ENCODE peak calls at places on chromosome 14, in five cellular contexts. One of them, this sample, is unnamed.

GRCh38 chr14:23882884-23883283 is 70.7 kb upstream of the DHRS4 start:
- DNase-seq in endothelial cell: no peak
- DNase-seq in NCI-H345: no peak
- DNase-seq in activated gamma-delta T cell treated with anti-CD3 and anti-CD28 coated beads, Interleukin-2, amount 50 U/mL, for 16 hours: no peak
- DNase-seq in left cardiac atrium: no peak
- DNase-seq in this sample: no peak

GRCh38 chr14:24058951-24059475 is 7.2 kb downstream of the CARMIL3 start:
- DNase-seq in endothelial cell: no peak
- DNase-seq in NCI-H345: no peak
- DNase-seq in activated gamma-delta T cell treated with anti-CD3 and anti-CD28 coated beads, Interleukin-2, amount 50 U/mL, for 16 hours: no peak
- DNase-seq in left cardiac atrium: no peak
- DNase-seq in this sample: no peak

GRCh38 chr14:58272589-58273372 is 25.6 kb upstream of the ARID4A start:
- DNase-seq in endothelial cell: no peak
- DNase-seq in NCI-H345: no peak
- DNase-seq in activated gamma-delta T cell treated with anti-CD3 and anti-CD28 coated beads, Interleukin-2, amount 50 U/mL, for 16 hours: no peak
- DNase-seq in left cardiac atrium: no peak
- DNase-seq in this sample: peak

GRCh38 chr14:52913271-52913670 is 37.6 kb downstream of the FERMT2 start:
- DNase-seq in endothelial cell: no peak
- DNase-seq in NCI-H345: no peak
- DNase-seq in activated gamma-delta T cell treated with anti-CD3 and anti-CD28 coated beads, Interleukin-2, amount 50 U/mL, for 16 hours: no peak
- DNase-seq in left cardiac atrium: no peak
- DNase-seq in this sample: no peak

GRCh38 chr14:29763342-29763858 is 164.2 kb downstream of the PRKD1 start:
- DNase-seq in endothelial cell: no peak
- DNase-seq in NCI-H345: no peak
- DNase-seq in activated gamma-delta T cell treated with anti-CD3 and anti-CD28 coated beads, Interleukin-2, amount 50 U/mL, for 16 hours: no peak
- DNase-seq in left cardiac atrium: no peak
- DNase-seq in this sample: no peak

GRCh38 chr14:73741876-73742519 is 27.8 kb upstream of the PNMA1 start:
- DNase-seq in endothelial cell: no peak
- DNase-seq in NCI-H345: no peak
- DNase-seq in activated gamma-delta T cell treated with anti-CD3 and anti-CD28 coated beads, Interleukin-2, amount 50 U/mL, for 16 hours: no peak
- DNase-seq in left cardiac atrium: no peak
- DNase-seq in this sample: no peak

GRCh38 chr14:35940291-35940690 is 114.2 kb downstream of the BRMS1L start:
- DNase-seq in endothelial cell: no peak
- DNase-seq in NCI-H345: no peak
- DNase-seq in activated gamma-delta T cell treated with anti-CD3 and anti-CD28 coated beads, Interleukin-2, amount 50 U/mL, for 16 hours: no peak
- DNase-seq in left cardiac atrium: no peak
- DNase-seq in this sample: no peak

GRCh38 chr14:34051966-34052657 is 101.2 kb upstream of the EGLN3 start:
- DNase-seq in endothelial cell: no peak
- DNase-seq in NCI-H345: no peak
- DNase-seq in activated gamma-delta T cell treated with anti-CD3 and anti-CD28 coated beads, Interleukin-2, amount 50 U/mL, for 16 hours: no peak
- DNase-seq in left cardiac atrium: no peak
- DNase-seq in this sample: peak

GRCh38 chr14:65588426-65589140 is 176.1 kb downstream of the FUT8 start:
- DNase-seq in endothelial cell: no peak
- DNase-seq in NCI-H345: no peak
- DNase-seq in activated gamma-delta T cell treated with anti-CD3 and anti-CD28 coated beads, Interleukin-2, amount 50 U/mL, for 16 hours: no peak
- DNase-seq in left cardiac atrium: no peak
- DNase-seq in this sample: no peak

GRCh38 chr14:59629384-59630158 is 53.0 kb upstream of the CCDC175 start:
- DNase-seq in endothelial cell: no peak
- DNase-seq in NCI-H345: peak
- DNase-seq in activated gamma-delta T cell treated with anti-CD3 and anti-CD28 coated beads, Interleukin-2, amount 50 U/mL, for 16 hours: no peak
- DNase-seq in left cardiac atrium: no peak
- DNase-seq in this sample: no peak

This sample was measured in fibroblast of the conjunctiva.